ENCODE peak calls at places on chromosomes 4 and X, in eight cellular contexts. W is choroid plexus epithelial cell, A is sciatic nerve, P is RWPE1, C is GM04503, R is ecto neural progenitor cell, K is keratinocyte, Y is GM23248. F is an unnamed sample.

GRCh38 chr4:144185086-144185485 is 44.6 kb upstream of the GYPA start:
- DNase-seq in W (no peak), A (no peak), P (no peak), C (no peak), R (no peak), K (no peak), Y (no peak), F (no peak)

GRCh38 chr4:21768349-21769310 is 179.9 kb downstream of the KCNIP4 start:
- DNase-seq in W (peak), A (no peak), P (peak), C (no peak), R (no peak), K (peak), Y (peak), F (no peak)

GRCh38 chr4:169272265-169272886 is 1.6 kb upstream of the SH3RF1 start:
- DNase-seq in W (peak), A (no peak), P (no peak), C (peak), R (no peak), K (no peak), Y (peak), F (no peak)

GRCh38 chr4:1477045-1477905 is 71.0 kb upstream of the NKX1-1 start:
- DNase-seq in W (no peak), A (peak), P (no peak), C (no peak), R (no peak), K (no peak), Y (no peak), F (no peak)

GRCh38 chr4:182265881-182266280 is 22.7 kb downstream of the TENM3 start:
- DNase-seq in W (no peak), A (no peak), P (no peak), C (no peak), R (no peak), K (no peak), Y (no peak), F (no peak)

GRCh38 chrX:51891821-51892551 is 1.4 kb upstream of the MAGED1 start:
- DNase-seq in W (peak), A (no peak), P (no peak), C (peak), R (no peak), K (no peak), Y (peak), F (no peak)

GRCh38 chrX:80021611-80022010 is 7.1 kb downstream of the TBX22 start:
- DNase-seq in W (no peak), A (no peak), P (no peak), C (no peak), R (no peak), K (no peak), Y (no peak), F (no peak)

GRCh38 chr4:38280323-38280706 is 320.1 kb downstream of the PTTG2 start:
- DNase-seq in W (no peak), A (no peak), P (no peak), C (no peak), R (no peak), K (no peak), Y (no peak), F (no peak)

GRCh38 chrX:50211510-50211909 is 6.9 kb downstream of the CCNB3 start:
- DNase-seq in W (peak), A (no peak), P (no peak), C (no peak), R (no peak), K (no peak), Y (peak), F (no peak)

GRCh38 chrX:65017464-65017863 is 41.2 kb upstream of the ZC4H2 start:
- DNase-seq in W (no peak), A (no peak), P (no peak), C (no peak), R (no peak), K (no peak), Y (no peak), F (no peak)

GRCh38 chr4:48653217-48654014 is 126.7 kb downstream of the FRYL start:
- DNase-seq in W (peak), A (peak), P (no peak), C (no peak), R (no peak), K (no peak), Y (peak), F (no peak)

GRCh38 chr4:13983189-13983790 is 355.8 kb upstream of the BOD1L1 start:
- DNase-seq in W (no peak), A (no peak), P (no peak), C (no peak), R (no peak), K (no peak), Y (no peak), F (no peak)

GRCh38 chrX:132622130-132622529 is 133.3 kb upstream of the MBNL3 start:
- DNase-seq in W (peak), A (no peak), P (peak), C (no peak), R (no peak), K (no peak), Y (peak), F (no peak)

GRCh38 chr4:6948134-6948460 is 38.5 kb downstream of the TBC1D14 start:
- DNase-seq in W (no peak), A (no peak), P (no peak), C (no peak), R (no peak), K (no peak), Y (no peak), F (no peak)

GRCh38 chr4:82469776-82470345 is 39.5 kb downstream of the ENOPH1 start:
- DNase-seq in W (peak), A (no peak), P (no peak), C (peak), R (no peak), K (no peak), Y (peak), F (no peak)

GRCh38 chrX:153727108-153727931 is 2.7 kb downstream of the ABCD1 start:
- DNase-seq in W (peak), A (no peak), P (peak), C (no peak), R (no peak), K (no peak), Y (peak), F (no peak)

GRCh38 chr4:113978561-113979156 is 788 bp downstream of the ARSJ start:
- DNase-seq in W (no peak), A (no peak), P (peak), C (no peak), R (peak), K (no peak), Y (peak), F (no peak)

GRCh38 chrX:136725446-136726104 is 55.2 kb downstream of the ARHGEF6 start:
- DNase-seq in W (peak), A (no peak), P (no peak), C (peak), R (no peak), K (no peak), Y (peak), F (no peak)

GRCh38 chrX:122880952-122881351 is 303.1 kb upstream of the GRIA3 start:
- DNase-seq in W (no peak), A (no peak), P (no peak), C (no peak), R (no peak), K (no peak), Y (no peak), F (no peak)

GRCh38 chr4:125582302-125582701 is 267.5 kb downstream of the FAT4 start:
- DNase-seq in W (peak), A (no peak), P (no peak), C (no peak), R (no peak), K (no peak), Y (peak), F (no peak)

GRCh38 chrX:123590842-123591491 is 141.9 kb downstream of the THOC2 start:
- DNase-seq in W (peak), A (no peak), P (peak), C (peak), R (no peak), K (no peak), Y (peak), F (peak)

GRCh38 chr4:152968806-152969394 is 32.8 kb downstream of the FHDC1 start:
- DNase-seq in W (no peak), A (no peak), P (peak), C (no peak), R (no peak), K (no peak), Y (peak), F (peak)

GRCh38 chrX:154349359-154349935 is 25.0 kb downstream of the FLNA start:
- DNase-seq in W (no peak), A (no peak), P (no peak), C (no peak), R (no peak), K (no peak), Y (peak), F (no peak)

GRCh38 chr4:4872148-4872903 is 12.9 kb downstream of the MSX1 start:
- DNase-seq in W (no peak), A (no peak), P (no peak), C (no peak), R (peak), K (no peak), Y (no peak), F (no peak)

GRCh38 chrX:39961441-39961840 is 136.3 kb downstream of the BCOR start:
- DNase-seq in W (no peak), A (no peak), P (no peak), C (no peak), R (no peak), K (no peak), Y (no peak), F (no peak)

GRCh38 chr4:15162046-15162445 is 159.8 kb downstream of the CPEB2 start:
- DNase-seq in W (no peak), A (no peak), P (no peak), C (no peak), R (no peak), K (no peak), Y (no peak), F (no peak)

GRCh38 chr4:184232212-184232611 is 14.5 kb upstream of the ENPP6 start:
- DNase-seq in W (no peak), A (no peak), P (no peak), C (no peak), R (no peak), K (no peak), Y (no peak), F (no peak)

GRCh38 chr4:129623233-129623632 is 527.3 kb downstream of the C4orf33 start:
- DNase-seq in W (peak), A (no peak), P (no peak), C (no peak), R (no peak), K (no peak), Y (no peak), F (no peak)

GRCh38 chr4:99033956-99034355 is 38.4 kb downstream of the METAP1 start:
- DNase-seq in W (peak), A (no peak), P (no peak), C (no peak), R (no peak), K (no peak), Y (no peak), F (no peak)

GRCh38 chrX:149715468-149715867 is 3.6 kb downstream of the MAGEA11 start:
- DNase-seq in W (no peak), A (no peak), P (no peak), C (no peak), R (no peak), K (no peak), Y (no peak), F (no peak)

GRCh38 chr4:95409127-95409526 is 139.6 kb downstream of the UNC5C start:
- DNase-seq in W (peak), A (no peak), P (no peak), C (no peak), R (no peak), K (no peak), Y (no peak), F (no peak)

GRCh38 chr4:98994474-98995182 is 893 bp upstream of the METAP1 start:
- DNase-seq in W (peak), A (no peak), P (no peak), C (peak), R (no peak), K (no peak), Y (peak), F (no peak)

GRCh38 chr4:2800691-2801596 is 8.1 kb downstream of the SH3BP2 start:
- DNase-seq in W (peak), A (peak), P (no peak), C (no peak), R (peak), K (no peak), Y (peak), F (no peak)

GRCh38 chr4:123564758-123565346 is 168.3 kb downstream of the SPRY1 start:
- DNase-seq in W (peak), A (no peak), P (peak), C (peak), R (no peak), K (no peak), Y (peak), F (no peak)